ENCODE peak calls at places on chromosomes 6 and 20, in four cellular contexts. Q is stomach, K is HL-60, V is transverse colon. J is an unnamed sample. For H3K27me3, the result is how much of the 10 kb centered on the place peaks cover.

GRCh38 chr20:43699941-43700565 is 26.7 kb downstream of the GTSF1L start:
- DNase-seq in Q (no peak), V (no peak), K (no peak), J (no peak)

GRCh38 chr6:26454641-26455040 is 3.1 kb upstream of the BTN2A1 start:
- DNase-seq in Q (no peak), K (no peak), V (no peak), J (no peak)

GRCh38 chr6:31580807-31581437 is 1.3 kb downstream of the LTB start:
- DNase-seq in K (peak), Q (peak), V (peak), J (peak)

GRCh38 chr6:6734463-6735455 is 146.2 kb downstream of the LY86 start:
- DNase-seq in V (peak), K (no peak), Q (no peak), J (no peak)

GRCh38 chr6:116631379-116631990 is 15.2 kb downstream of the RSPH4A start:
- DNase-seq in V (no peak), K (no peak), Q (no peak), J (no peak)

GRCh38 chr20:59574308-59574707 is 30.0 kb upstream of the PHACTR3 start:
- DNase-seq in K (no peak), Q (no peak), V (no peak), J (peak)

GRCh38 chr20:42082611-42083010 is 464.4 kb upstream of the CHD6 start:
- DNase-seq in Q (no peak), K (no peak), V (no peak), J (no peak)

GRCh38 chr20:45311589-45312211 is 3.6 kb upstream of the MATN4 start:
- DNase-seq in Q (peak), K (peak), V (peak), J (peak)

GRCh38 chr6:132587462-132587861 is 2.1 kb downstream of the TAAR5 start:
- DNase-seq in V (no peak), K (no peak), Q (no peak), J (no peak)

GRCh38 chr6:12066297-12066696 is 54.2 kb downstream of the HIVEP1 start:
- DNase-seq in K (no peak), V (no peak), Q (no peak), J (no peak)

GRCh38 chr6:74447013-74447412 is 751.0 kb downstream of the CD109 start:
- DNase-seq in V (no peak), K (no peak), Q (no peak), J (no peak)

GRCh38 chr6:128068110-128068460 is 167.2 kb upstream of the THEMIS start:
- DNase-seq in V (no peak), K (no peak), Q (no peak), J (no peak)

GRCh38 chr6:45212976-45213375 is 115.2 kb upstream of the RUNX2 start:
- DNase-seq in K (no peak), Q (no peak), V (no peak), J (no peak)

GRCh38 chr6:99993533-99994251 is at the start of gene MCHR2:
- DNase-seq in K (no peak), V (no peak), Q (no peak), J (no peak)

GRCh38 chr6:53615633-53616449 is 49.7 kb downstream of the KLHL31 start:
- DNase-seq in Q (peak), V (peak), K (no peak), J (no peak)

GRCh38 chr20:33526769-33527168 is 36.9 kb downstream of the CBFA2T2 start:
- DNase-seq in V (no peak), Q (no peak), K (no peak), J (no peak)

GRCh38 chr6:7769702-7770101 is 43.8 kb downstream of the BMP6 start:
- DNase-seq in V (no peak), Q (no peak), K (no peak), J (no peak)

GRCh38 chr20:34579191-34579661 is 20.7 kb downstream of the MAP1LC3A start:
- DNase-seq in K (no peak), V (peak), Q (peak), J (no peak)

GRCh38 chr6:22784611-22785010 is 215.2 kb downstream of the HDGFL1 start:
- DNase-seq in V (no peak), Q (no peak), K (no peak), J (no peak)

GRCh38 chr20:39829255-39829654 is 859.8 kb downstream of the MAFB start:
- DNase-seq in K (no peak), Q (no peak), V (no peak), J (no peak)

GRCh38 chr6:79101164-79101563 is 23.1 kb upstream of the PHIP start:
- DNase-seq in Q (no peak), K (no peak), V (no peak), J (no peak)

GRCh38 chr6:109308018-109308492 is 74.2 kb downstream of the CD164 start:
- DNase-seq in Q (peak), K (peak), V (peak), J (no peak)

GRCh38 chr6:28589952-28590340 is 64.3 kb downstream of the GPX5 start:
- DNase-seq in K (no peak), Q (no peak), V (no peak), J (no peak)
- H3K27me3 ChIP-seq in K (under half), Q (half or more), V (half or more), J (half or more)

GRCh38 chr6:166705070-166705469 is 78.0 kb upstream of the RPS6KA2 start:
- DNase-seq in K (no peak), V (no peak), Q (no peak), J (no peak)
- TF ChIP-seq POLR2AphosphoS5 in K (no peak), V (no peak), Q (no peak), J (no peak)

DNA sequence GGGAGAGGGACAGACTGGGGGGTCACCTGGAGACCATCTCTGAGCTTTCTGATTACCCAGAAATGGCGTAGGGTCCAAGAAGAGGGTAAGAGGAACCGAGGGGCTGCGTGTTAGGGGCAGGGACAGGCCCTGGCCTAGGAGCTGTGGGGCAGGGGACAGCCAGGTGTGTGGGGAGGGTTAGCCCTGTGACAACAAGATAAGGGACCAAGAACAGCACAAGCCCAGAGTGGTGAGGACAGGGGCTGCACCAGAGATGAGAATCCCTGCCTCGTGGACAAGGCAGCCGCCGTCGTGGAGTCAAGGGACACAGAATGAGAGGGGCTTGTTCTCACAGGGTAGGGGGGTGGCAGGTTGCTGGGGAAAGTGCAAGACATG is 449 bp upstream of the AVP start:
- DNase-seq in V (no peak), Q (no peak), K (no peak), J (no peak)
- H3K27me3 ChIP-seq in V (half or more), Q (half or more), K (under half), J (half or more)

DNA sequence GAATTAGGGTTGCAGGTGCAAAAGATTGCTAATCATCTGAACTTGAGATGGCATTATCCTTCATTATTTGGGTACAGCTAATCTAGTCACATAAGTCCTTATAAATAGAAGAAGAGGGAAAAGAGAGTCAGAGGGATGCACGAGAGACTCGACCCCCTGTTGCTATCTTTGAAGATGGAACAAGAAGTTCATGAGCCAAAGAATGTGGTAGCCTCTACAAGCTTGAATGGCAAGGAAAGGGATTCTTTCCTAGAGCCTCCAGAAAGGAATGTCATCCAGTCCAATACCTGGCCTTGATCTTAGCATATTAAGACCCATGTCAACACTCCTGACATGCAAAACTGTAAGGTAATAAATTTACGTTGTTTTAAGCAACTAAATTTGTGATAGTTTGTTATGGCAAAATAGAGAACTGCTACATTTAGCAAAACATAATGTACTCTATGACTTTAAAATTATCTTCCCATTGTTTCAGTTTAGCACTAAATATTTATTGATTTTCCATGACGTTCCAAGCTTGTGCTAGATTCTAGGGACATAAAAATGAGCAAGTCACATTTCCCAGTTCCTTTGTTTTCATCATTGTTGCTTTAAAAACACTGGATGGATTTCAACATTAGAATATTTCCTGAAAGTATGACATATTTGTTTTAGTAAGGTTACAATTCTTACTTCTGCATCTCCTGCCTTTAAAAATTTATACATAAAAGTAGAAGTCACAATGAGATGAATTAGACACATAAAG is 12.7 kb downstream of the MANEA start:
- DNase-seq in K (no peak), Q (no peak), V (no peak), J (no peak)
- TF ChIP-seq POLR2AphosphoS5 in K (no peak), Q (no peak), V (no peak), J (no peak)

GRCh38 chr20:38321959-38322598 is 18.1 kb downstream of the BPI start:
- DNase-seq in K (no peak), V (no peak), Q (no peak), J (no peak)

GRCh38 chr20:38325905-38326304 is 20.4 kb upstream of the LBP start:
- DNase-seq in K (no peak), Q (no peak), V (no peak), J (no peak)

GRCh38 chr20:38325167-38325566 is 21.1 kb upstream of the LBP start:
- DNase-seq in Q (no peak), K (no peak), V (no peak), J (no peak)

GRCh38 chr20:38326309-38326708 is 20.0 kb upstream of the LBP start:
- DNase-seq in V (no peak), K (no peak), Q (no peak), J (no peak)

DNA sequence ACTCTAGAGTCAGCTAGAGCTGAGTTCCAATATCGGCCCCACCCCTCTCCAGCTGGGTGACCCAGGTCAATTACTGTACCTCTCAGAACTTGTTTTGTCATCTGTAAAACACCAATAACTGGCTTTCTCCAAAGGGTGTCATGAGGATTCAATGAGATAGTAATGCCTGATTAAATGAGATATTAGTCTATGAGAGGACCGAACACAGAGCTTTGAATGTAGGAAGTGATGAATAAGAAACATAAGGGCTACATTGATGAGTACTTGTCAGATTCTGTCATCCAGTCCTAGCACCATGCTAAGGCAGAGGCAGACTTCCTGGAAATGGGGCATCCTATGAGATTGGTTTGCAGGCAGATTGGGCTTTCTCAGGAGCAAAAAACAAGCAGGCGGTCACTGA is 20.2 kb downstream of the BPI start:
- DNase-seq in Q (no peak), V (no peak), K (no peak), J (no peak)
- H3K27me3 ChIP-seq in Q (under half), V (under half), K (under half), J (under half)

GRCh38 chr6:118770112-118770788 is 118.9 kb upstream of the CEP85L start:
- DNase-seq in V (no peak), Q (no peak), K (no peak), J (no peak)

GRCh38 chr6:118770835-118771234 is 119.4 kb upstream of the CEP85L start:
- DNase-seq in V (no peak), K (no peak), Q (no peak), J (no peak)

GRCh38 chr6:118771253-118771652 is 119.9 kb upstream of the CEP85L start:
- DNase-seq in K (no peak), Q (no peak), V (no peak), J (no peak)

GRCh38 chr6:118768441-118768840 is 117.0 kb upstream of the CEP85L start:
- DNase-seq in K (no peak), V (no peak), Q (no peak), J (no peak)

GRCh38 chr6:118768904-118769325 is 117.5 kb upstream of the CEP85L start:
- DNase-seq in K (peak), Q (no peak), V (no peak), J (no peak)
- TF ChIP-seq POLR2AphosphoS5 in K (no peak), Q (no peak), V (no peak), J (peak)

DNA sequence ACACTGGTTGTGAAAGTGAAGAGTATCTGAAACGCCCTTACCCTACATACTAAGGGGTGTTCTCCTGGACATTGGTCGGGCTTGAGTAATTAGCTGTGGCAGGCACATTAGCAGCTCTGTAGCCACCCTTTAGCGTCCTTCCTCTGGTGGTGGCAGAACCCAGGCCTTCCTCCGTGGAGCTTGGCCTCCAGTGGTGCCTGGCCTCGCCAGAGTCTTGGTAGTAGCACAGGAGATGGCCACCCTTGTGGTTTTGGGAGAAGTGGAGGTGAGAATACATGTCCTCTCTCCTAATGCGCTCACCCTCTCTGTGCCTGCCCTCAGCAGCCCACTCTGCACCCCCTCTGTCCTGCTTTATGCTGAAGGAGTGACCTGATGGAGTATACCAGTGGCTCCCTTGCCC is 17.6 kb upstream of the UQCC2 start:
- DNase-seq in Q (no peak), V (no peak), K (no peak), J (no peak)
- H3K27me3 ChIP-seq in Q (under half), V (under half), K (under half), J (under half)

DNA sequence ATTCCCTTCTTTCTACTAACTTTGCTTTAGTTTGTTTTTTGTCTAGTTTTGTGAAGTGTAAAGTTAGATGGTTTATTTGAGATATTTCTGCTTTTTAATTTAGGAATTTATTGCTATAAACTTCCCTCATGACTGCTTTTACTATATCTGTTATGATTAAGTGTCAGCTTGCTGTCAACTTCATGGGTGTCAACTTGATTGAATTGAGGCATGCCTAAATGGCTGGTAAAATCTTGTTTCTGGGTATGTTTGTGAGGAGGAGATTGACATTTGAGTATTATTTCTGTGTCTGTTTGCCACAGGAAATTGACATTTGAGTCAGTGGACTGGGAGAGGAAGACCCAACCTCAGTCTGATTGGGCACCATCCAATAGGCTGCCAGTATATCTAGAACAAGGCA is 1147.0 kb upstream of the EYS start:
- DNase-seq in V (no peak), Q (no peak), K (no peak), J (no peak)
- TF ChIP-seq POLR2AphosphoS5 in V (no peak), Q (no peak), K (no peak), J (no peak)

J was measured in spleen.